ENCODE peak calls at places on chromosomes 2 and 18, in five cellular contexts. One of them, this sample, is unnamed.

GRCh38 chr2:157727693-157728092 is 99.0 kb upstream of the ACVR1C start:
- DNase-seq in left ventricle myocardium superior: no peak
- DNase-seq in substantia nigra: no peak
- DNase-seq in stomach: no peak
- DNase-seq in T1000: no peak
- DNase-seq in this sample: no peak

GRCh38 chr18:51074605-51075004 is 44.6 kb downstream of the SMAD4 start:
- DNase-seq in substantia nigra: no peak
- DNase-seq in stomach: no peak
- DNase-seq in T1000: no peak
- DNase-seq in left ventricle myocardium superior: no peak
- DNase-seq in this sample: no peak

GRCh38 chr2:120367649-120368048 is 21.7 kb downstream of the INHBB start:
- DNase-seq in T1000: peak; percentile 65
- DNase-seq in substantia nigra: no peak
- DNase-seq in stomach: no peak
- DNase-seq in left ventricle myocardium superior: no peak
- DNase-seq in this sample: peak; percentile 55

GRCh38 chr2:162888641-162889040 is 50.1 kb upstream of the KCNH7 start:
- DNase-seq in stomach: no peak
- DNase-seq in left ventricle myocardium superior: no peak
- DNase-seq in T1000: no peak
- DNase-seq in substantia nigra: no peak
- DNase-seq in this sample: no peak

GRCh38 chr2:203783496-203784203 is 77.2 kb downstream of the CD28 start:
- DNase-seq in stomach: no peak
- DNase-seq in substantia nigra: no peak
- DNase-seq in left ventricle myocardium superior: no peak
- DNase-seq in T1000: no peak
- DNase-seq in this sample: no peak

GRCh38 chr2:27647289-27647688 is 16.1 kb downstream of the SUPT7L start:
- DNase-seq in substantia nigra: no peak
- DNase-seq in stomach: no peak
- DNase-seq in left ventricle myocardium superior: no peak
- DNase-seq in T1000: no peak
- DNase-seq in this sample: no peak

GRCh38 chr2:169343202-169343601 is 19.1 kb downstream of the LRP2 start:
- DNase-seq in left ventricle myocardium superior: no peak
- DNase-seq in T1000: no peak
- DNase-seq in stomach: no peak
- DNase-seq in substantia nigra: no peak
- DNase-seq in this sample: no peak

GRCh38 chr2:120945832-120946231 is 210.2 kb downstream of the GLI2 start:
- DNase-seq in stomach: no peak
- DNase-seq in left ventricle myocardium superior: no peak
- DNase-seq in T1000: no peak
- DNase-seq in substantia nigra: no peak
- DNase-seq in this sample: no peak

GRCh38 chr2:135175177-135175576 is 123.1 kb downstream of the RAB3GAP1 start:
- DNase-seq in left ventricle myocardium superior: no peak
- DNase-seq in substantia nigra: no peak
- DNase-seq in stomach: no peak
- DNase-seq in T1000: no peak
- DNase-seq in this sample: no peak